ENCODE peak calls at places on chromosomes 11 and 22, in five cellular contexts. One of them, this sample, is unnamed.

GRCh38 chr22:47328550-47329243 is 566.2 kb downstream of the TBC1D22A start:
- DNase-seq in body of pancreas: peak; percentile 16
- DNase-seq in tibial artery: peak; percentile 33
- DNase-seq in OCI-LY7: no peak
- DNase-seq in neural progenitor cell: no peak
- DNase-seq in this sample: no peak

GRCh38 chr11:102109896-102110760 is at the start of gene YAP1:
- DNase-seq in body of pancreas: peak; percentile 88
- DNase-seq in tibial artery: peak; percentile 87
- DNase-seq in OCI-LY7: peak; percentile 74
- DNase-seq in neural progenitor cell: peak; percentile 95
- DNase-seq in this sample: no peak

GRCh38 chr11:19546325-19546724 is 166.3 kb upstream of the NAV2 start:
- DNase-seq in body of pancreas: no peak
- DNase-seq in tibial artery: no peak
- DNase-seq in OCI-LY7: no peak
- DNase-seq in neural progenitor cell: peak; percentile 72
- DNase-seq in this sample: no peak

GRCh38 chr22:23180301-23180892 is at the start of gene BCR:
- DNase-seq in body of pancreas: peak; percentile 75
- DNase-seq in tibial artery: peak; percentile 72
- DNase-seq in OCI-LY7: peak; percentile 77
- DNase-seq in neural progenitor cell: peak; percentile 87
- DNase-seq in this sample: no peak

GRCh38 chr22:45882881-45883810 is 93.8 kb downstream of the WNT7B start:
- DNase-seq in body of pancreas: no peak
- DNase-seq in tibial artery: no peak
- DNase-seq in OCI-LY7: no peak
- DNase-seq in neural progenitor cell: no peak
- DNase-seq in this sample: no peak

GRCh38 chr11:1438967-1439330 is 47.6 kb downstream of the MOB2 start:
- DNase-seq in body of pancreas: no peak
- DNase-seq in tibial artery: no peak
- DNase-seq in OCI-LY7: no peak
- DNase-seq in neural progenitor cell: no peak
- DNase-seq in this sample: no peak

GRCh38 chr11:47442514-47442913 is 6.4 kb downstream of the RAPSN start:
- DNase-seq in body of pancreas: no peak
- DNase-seq in tibial artery: no peak
- DNase-seq in OCI-LY7: no peak
- DNase-seq in neural progenitor cell: no peak
- DNase-seq in this sample: no peak

GRCh38 chr11:30174265-30175022 is 56.4 kb upstream of the FSHB start:
- DNase-seq in body of pancreas: no peak
- DNase-seq in tibial artery: no peak
- DNase-seq in OCI-LY7: no peak
- DNase-seq in neural progenitor cell: no peak
- DNase-seq in this sample: no peak

GRCh38 chr22:22932512-22932941 is 44.9 kb downstream of the IGLL5 start:
- DNase-seq in body of pancreas: no peak
- DNase-seq in tibial artery: no peak
- DNase-seq in OCI-LY7: peak; percentile 47
- DNase-seq in neural progenitor cell: no peak
- DNase-seq in this sample: no peak

GRCh38 chr11:68565768-68566167 is 105.2 kb downstream of the PPP6R3 start:
- DNase-seq in body of pancreas: no peak
- DNase-seq in tibial artery: no peak
- DNase-seq in OCI-LY7: no peak
- DNase-seq in neural progenitor cell: no peak
- DNase-seq in this sample: no peak

GRCh38 chr11:74380746-74381439 is 17.3 kb downstream of the PGM2L1 start:
- DNase-seq in body of pancreas: peak; percentile 33
- DNase-seq in tibial artery: no peak
- DNase-seq in OCI-LY7: no peak
- DNase-seq in neural progenitor cell: no peak
- DNase-seq in this sample: no peak

GRCh38 chr22:39900306-39901227 is at the start of gene GRAP2:
- DNase-seq in body of pancreas: peak; percentile 13
- DNase-seq in tibial artery: no peak
- DNase-seq in OCI-LY7: peak; percentile 30
- DNase-seq in neural progenitor cell: no peak
- DNase-seq in this sample: peak; percentile 83

GRCh38 chr22:19571995-19572394 is 47.8 kb upstream of the CLDN5 start:
- DNase-seq in body of pancreas: no peak
- DNase-seq in tibial artery: no peak
- DNase-seq in OCI-LY7: no peak
- DNase-seq in neural progenitor cell: no peak
- DNase-seq in this sample: no peak

GRCh38 chr11:125592305-125593112 is at the start of gene STT3A:
- DNase-seq in body of pancreas: peak; percentile 100
- DNase-seq in tibial artery: peak; percentile 100
- DNase-seq in OCI-LY7: peak; percentile 99
- DNase-seq in neural progenitor cell: peak; percentile 99
- DNase-seq in this sample: peak; percentile 99

GRCh38 chr11:78080818-78081495 is 1.3 kb upstream of the NDUFC2 start:
- DNase-seq in body of pancreas: no peak
- DNase-seq in tibial artery: no peak
- DNase-seq in OCI-LY7: no peak
- DNase-seq in neural progenitor cell: no peak
- DNase-seq in this sample: no peak

GRCh38 chr11:65391007-65391406 is 4.6 kb downstream of the FRMD8 start:
- DNase-seq in body of pancreas: no peak
- DNase-seq in tibial artery: no peak
- DNase-seq in OCI-LY7: no peak
- DNase-seq in neural progenitor cell: peak; percentile 42
- DNase-seq in this sample: no peak

GRCh38 chr11:72732329-72732728 is 19.9 kb downstream of the ARAP1 start:
- DNase-seq in body of pancreas: no peak
- DNase-seq in tibial artery: no peak
- DNase-seq in OCI-LY7: no peak
- DNase-seq in neural progenitor cell: no peak
- DNase-seq in this sample: no peak

GRCh38 chr11:116567721-116568242 is 205.0 kb downstream of the BUD13 start:
- DNase-seq in body of pancreas: no peak
- DNase-seq in tibial artery: no peak
- DNase-seq in OCI-LY7: no peak
- DNase-seq in neural progenitor cell: no peak
- DNase-seq in this sample: no peak
- H3K4me3 ChIP-seq in body of pancreas: no peak overlapping the region
- H3K4me3 ChIP-seq in tibial artery: no peak overlapping the region
- H3K4me3 ChIP-seq in OCI-LY7: no peak overlapping the region
- H3K4me3 ChIP-seq in neural progenitor cell: no peak overlapping the region
- H3K4me3 ChIP-seq in this sample: no peak overlapping the region

DNA sequence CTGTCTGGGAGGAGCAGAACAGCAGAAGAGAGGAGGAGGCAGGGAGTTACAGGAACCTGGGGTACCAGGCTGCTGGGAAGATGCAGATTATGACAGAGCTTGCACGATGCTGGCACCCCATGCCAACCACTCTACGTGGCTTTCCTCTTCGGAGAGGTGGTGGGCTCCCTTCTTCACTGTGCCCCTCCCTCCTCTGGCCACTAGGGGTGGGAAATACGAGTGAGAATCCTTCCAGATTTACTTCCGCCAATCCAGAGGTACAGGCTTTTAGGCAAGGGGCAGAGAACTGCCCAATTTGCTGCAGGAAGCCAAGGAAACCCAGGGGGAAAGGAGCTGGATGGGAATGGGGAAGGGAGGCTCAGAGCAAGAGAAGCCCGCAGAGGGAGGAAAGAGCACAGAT is 12.3 kb downstream of the HYOU1 start:
- DNase-seq in body of pancreas: no peak
- DNase-seq in tibial artery: no peak
- DNase-seq in OCI-LY7: no peak
- DNase-seq in neural progenitor cell: peak; percentile 25
- DNase-seq in this sample: no peak
- TF ChIP-seq CTCF in body of pancreas: no peak
- TF ChIP-seq CTCF in tibial artery: no peak
- TF ChIP-seq CTCF in OCI-LY7: peak; percentile 66
- TF ChIP-seq CTCF in neural progenitor cell: peak; percentile 42
- TF ChIP-seq CTCF in this sample: peak; percentile 36

GRCh38 chr11:67030976-67031375 is 8.0 kb downstream of the SYT12 start:
- DNase-seq in body of pancreas: no peak
- DNase-seq in tibial artery: no peak
- DNase-seq in OCI-LY7: peak; percentile 57
- DNase-seq in neural progenitor cell: no peak
- DNase-seq in this sample: no peak

GRCh38 chr11:67032830-67033555 is 10.1 kb downstream of the SYT12 start:
- DNase-seq in body of pancreas: no peak
- DNase-seq in tibial artery: peak; percentile 70
- DNase-seq in OCI-LY7: no peak
- DNase-seq in neural progenitor cell: no peak
- DNase-seq in this sample: no peak

GRCh38 chr11:67031791-67032561 is 9.0 kb downstream of the SYT12 start:
- DNase-seq in body of pancreas: no peak
- DNase-seq in tibial artery: no peak
- DNase-seq in OCI-LY7: no peak
- DNase-seq in neural progenitor cell: no peak
- DNase-seq in this sample: no peak

GRCh38 chr11:67033661-67034166 is 10.8 kb downstream of the SYT12 start:
- DNase-seq in body of pancreas: no peak
- DNase-seq in tibial artery: no peak
- DNase-seq in OCI-LY7: no peak
- DNase-seq in neural progenitor cell: no peak
- DNase-seq in this sample: no peak

GRCh38 chr11:67034350-67034749 is 11.4 kb downstream of the SYT12 start:
- DNase-seq in body of pancreas: no peak
- DNase-seq in tibial artery: no peak
- DNase-seq in OCI-LY7: no peak
- DNase-seq in neural progenitor cell: no peak
- DNase-seq in this sample: no peak
- H3K4me3 ChIP-seq in body of pancreas: no peak overlapping the region
- H3K4me3 ChIP-seq in tibial artery: no peak overlapping the region
- H3K4me3 ChIP-seq in OCI-LY7: no peak overlapping the region
- H3K4me3 ChIP-seq in neural progenitor cell: no peak overlapping the region
- H3K4me3 ChIP-seq in this sample: no peak overlapping the region

GRCh38 chr11:8794677-8795103 is 112.1 kb downstream of the RPL27A start:
- DNase-seq in body of pancreas: peak; percentile 93
- DNase-seq in tibial artery: no peak
- DNase-seq in OCI-LY7: no peak
- DNase-seq in neural progenitor cell: no peak
- DNase-seq in this sample: no peak
- TF ChIP-seq CTCF in body of pancreas: peak; percentile 93
- TF ChIP-seq CTCF in tibial artery: peak; percentile 17
- TF ChIP-seq CTCF in OCI-LY7: no peak
- TF ChIP-seq CTCF in neural progenitor cell: peak; percentile 40
- TF ChIP-seq CTCF in this sample: peak; percentile 32

GRCh38 chr11:119361961-119362725 is 15.6 kb upstream of the MFRP start:
- DNase-seq in body of pancreas: no peak
- DNase-seq in tibial artery: no peak
- DNase-seq in OCI-LY7: peak; percentile 32
- DNase-seq in neural progenitor cell: no peak
- DNase-seq in this sample: no peak
- H3K4me3 ChIP-seq in body of pancreas: no peak overlapping the region
- H3K4me3 ChIP-seq in tibial artery: peak overlapping the region; percentile 56
- H3K4me3 ChIP-seq in OCI-LY7: peak overlapping the region; percentile 78
- H3K4me3 ChIP-seq in neural progenitor cell: no peak overlapping the region
- H3K4me3 ChIP-seq in this sample: no peak overlapping the region

DNA sequence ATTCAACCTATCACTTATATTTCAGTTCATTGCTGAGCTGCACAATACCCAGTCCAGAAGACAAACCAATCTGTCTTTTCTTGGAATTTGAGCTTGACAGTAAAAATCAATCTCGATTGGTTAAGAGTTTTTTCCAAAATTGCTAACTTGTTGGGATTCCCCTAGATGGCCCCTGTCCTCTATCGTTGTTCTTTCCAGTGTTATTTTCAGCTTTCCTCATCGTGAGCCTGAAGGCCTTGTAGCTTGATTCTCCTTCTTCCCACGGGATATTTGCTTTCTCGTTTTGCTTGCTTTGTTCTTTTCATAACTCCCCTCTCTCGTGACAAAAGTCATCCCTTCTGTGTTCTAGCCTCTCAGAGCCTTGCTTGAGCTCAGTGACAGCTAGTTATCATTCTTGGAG is 3.1 kb downstream of the OR8B8 start:
- DNase-seq in body of pancreas: no peak
- DNase-seq in tibial artery: no peak
- DNase-seq in OCI-LY7: no peak
- DNase-seq in neural progenitor cell: no peak
- DNase-seq in this sample: no peak
- TF ChIP-seq CTCF in body of pancreas: no peak
- TF ChIP-seq CTCF in tibial artery: no peak
- TF ChIP-seq CTCF in OCI-LY7: no peak
- TF ChIP-seq CTCF in neural progenitor cell: no peak
- TF ChIP-seq CTCF in this sample: no peak

GRCh38 chr11:96155627-96156378 is 187.2 kb downstream of the MAML2 start:
- DNase-seq in body of pancreas: peak; percentile 75
- DNase-seq in tibial artery: peak; percentile 83
- DNase-seq in OCI-LY7: no peak
- DNase-seq in neural progenitor cell: peak; percentile 18
- DNase-seq in this sample: peak; percentile 46
- H3K4me3 ChIP-seq in body of pancreas: no peak overlapping the region
- H3K4me3 ChIP-seq in tibial artery: no peak overlapping the region
- H3K4me3 ChIP-seq in OCI-LY7: no peak overlapping the region
- H3K4me3 ChIP-seq in neural progenitor cell: no peak overlapping the region
- H3K4me3 ChIP-seq in this sample: no peak overlapping the region